ENCODE peak calls at places on chromosomes 5 and 9, in six cellular contexts. I is tibial artery; C is dermis microvascular lymphatic vessel endothelial cell; S is T-helper 1 cell; W is fibroblast of pulmonary artery; Q is activated CD8-positive, alpha-beta memory T cell treated with anti-CD3 and anti-CD28 coated beads for 24 hours. P is an unnamed sample.

GRCh38 chr5:111063709-111064322 is 7.7 kb upstream of the TSLP start:
- DNase-seq in I (no peak), C (no peak), S (no peak), W (no peak), Q (no peak), P (no peak)

GRCh38 chr5:43602456-43602817 is 543 bp upstream of the NNT start:
- DNase-seq in I (no peak), C (no peak), S (no peak), W (peak), Q (no peak), P (peak)

GRCh38 chr9:82247318-82247717 is 258.7 kb downstream of the SPATA31D1 start:
- DNase-seq in I (no peak), C (no peak), S (no peak), W (no peak), Q (no peak), P (no peak)

GRCh38 chr9:77094150-77094549 is 74.7 kb downstream of the FOXB2 start:
- DNase-seq in I (no peak), C (no peak), S (no peak), W (no peak), Q (no peak), P (no peak)

GRCh38 chr5:32165-32564 is 59.8 kb upstream of the PLEKHG4B start:
- DNase-seq in I (no peak), C (no peak), S (no peak), W (no peak), Q (no peak), P (no peak)

GRCh38 chr5:124919752-124920151 is 173.3 kb upstream of the ZNF608 start:
- DNase-seq in I (no peak), C (no peak), S (no peak), W (no peak), Q (no peak), P (no peak)

GRCh38 chr5:16849821-16850220 is 86.3 kb downstream of the MYO10 start:
- DNase-seq in I (no peak), C (no peak), S (no peak), W (no peak), Q (no peak), P (no peak)

GRCh38 chr9:117718085-117718484 is 13.9 kb downstream of the TLR4 start:
- DNase-seq in I (no peak), C (no peak), S (no peak), W (peak), Q (no peak), P (no peak)

GRCh38 chr5:61009907-61010306 is 64.9 kb downstream of the NDUFAF2 start:
- DNase-seq in I (no peak), C (no peak), S (no peak), W (no peak), Q (no peak), P (no peak)